ENCODE peak calls at places on chromosome 1, in nine cellular contexts. G, Y, L, U, P, N, S, T and F are unnamed samples.
A peak's percentile ranks its signal among the peaks of the same experiment; 100 is the strongest.

GRCh38 chr1:31782066-31782762 is 18.1 kb upstream of the ADGRB2 start:
- DNase-seq in G (no peak), Y (no peak), L (no peak), U (no peak), P (no peak), N (peak; percentile 57), S (peak; percentile 81), T (no peak), F (no peak)

GRCh38 chr1:32801096-32801713 is 16.0 kb downstream of the YARS1 start:
- DNase-seq in G (no peak), Y (no peak), L (peak; percentile 90), U (peak; percentile 93), P (no peak), N (no peak), S (no peak), T (no peak), F (peak; percentile 50)

GRCh38 chr1:162070094-162070748 is 730 bp downstream of the NOS1AP start:
- DNase-seq in G (peak; percentile 42), Y (no peak), L (no peak), U (no peak), P (no peak), N (peak; percentile 37), S (peak; percentile 28), T (peak; percentile 53), F (no peak)

GRCh38 chr1:206589206-206589605 is 23.1 kb downstream of the EIF2D start:
- DNase-seq in G (no peak), Y (no peak), L (peak; percentile 97), U (peak; percentile 96), P (no peak), N (peak; percentile 30), S (no peak), T (no peak), F (peak; percentile 96)

GRCh38 chr1:219174672-219175564 is 1.2 kb downstream of the LYPLAL1 start:
- DNase-seq in G (no peak), Y (peak; percentile 25), L (peak; percentile 90), U (peak; percentile 95), P (no peak), N (peak; percentile 25), S (peak; percentile 23), T (peak; percentile 46), F (peak; percentile 86)

GRCh38 chr1:61428146-61428545 is 296.8 kb downstream of the TM2D1 start:
- DNase-seq in G (no peak), Y (no peak), L (no peak), U (peak; percentile 28), P (no peak), N (no peak), S (no peak), T (no peak), F (no peak)

GRCh38 chr1:184792450-184792969 is 37.9 kb upstream of the EDEM3 start:
- DNase-seq in G (peak; percentile 94), Y (peak; percentile 92), L (peak; percentile 99), U (peak; percentile 99), P (peak; percentile 91), N (peak; percentile 57), S (peak; percentile 19), T (peak; percentile 89), F (peak; percentile 95)

GRCh38 chr1:1440941-1441888 is 5.7 kb downstream of the VWA1 start:
- DNase-seq in G (peak; percentile 61), Y (peak; percentile 51), L (no peak), U (peak; percentile 20), P (no peak), N (peak; percentile 69), S (peak; percentile 72), T (peak; percentile 68), F (peak; percentile 36)

GRCh38 chr1:89605692-89606091 is 27.2 kb upstream of the LRRC8C start:
- DNase-seq in G (no peak), Y (no peak), L (peak; percentile 55), U (peak; percentile 72), P (no peak), N (no peak), S (peak; percentile 57), T (no peak), F (peak; percentile 83)

GRCh38 chr1:115515270-115515669 is 126.5 kb upstream of the VANGL1 start:
- DNase-seq in G (no peak), Y (no peak), L (no peak), U (no peak), P (no peak), N (no peak), S (no peak), T (no peak), F (no peak)

GRCh38 chr1:88394958-88395357 is 289.1 kb upstream of the PKN2 start:
- DNase-seq in G (no peak), Y (peak; percentile 19), L (no peak), U (no peak), P (no peak), N (no peak), S (peak; percentile 22), T (no peak), F (no peak)

GRCh38 chr1:151579436-151580225 is 32.2 kb upstream of the SNX27 start:
- DNase-seq in G (no peak), Y (no peak), L (peak; percentile 82), U (peak; percentile 83), P (no peak), N (no peak), S (no peak), T (no peak), F (peak; percentile 25)

GRCh38 chr1:8122477-8123407 is 96.6 kb upstream of the ERRFI1 start:
- DNase-seq in G (no peak), Y (no peak), L (peak; percentile 85), U (peak; percentile 79), P (no peak), N (peak; percentile 69), S (no peak), T (no peak), F (peak; percentile 93)

GRCh38 chr1:83130886-83131691 is 867.8 kb downstream of the TTLL7 start:
- DNase-seq in G (no peak), Y (no peak), L (no peak), U (no peak), P (no peak), N (no peak), S (no peak), T (no peak), F (no peak)

GRCh38 chr1:40806240-40806639 is 22.7 kb downstream of the KCNQ4 start:
- DNase-seq in G (no peak), Y (no peak), L (no peak), U (no peak), P (no peak), N (no peak), S (no peak), T (no peak), F (no peak)

GRCh38 chr1:59714966-59715365 is 99.8 kb upstream of the HOOK1 start:
- DNase-seq in G (no peak), Y (no peak), L (no peak), U (peak; percentile 39), P (no peak), N (no peak), S (no peak), T (no peak), F (no peak)

GRCh38 chr1:78651247-78651646 is 1.6 kb downstream of the IFI44 start:
- DNase-seq in G (no peak), Y (peak; percentile 88), L (peak; percentile 13), U (peak; percentile 39), P (no peak), N (no peak), S (no peak), T (no peak), F (no peak)

GRCh38 chr1:33612877-33613487 is 140.5 kb downstream of the ZSCAN20 start:
- DNase-seq in G (peak; percentile 61), Y (peak; percentile 78), L (peak; percentile 64), U (peak; percentile 45), P (peak; percentile 65), N (peak; percentile 84), S (peak; percentile 88), T (peak; percentile 59), F (peak; percentile 68)

GRCh38 chr1:109517337-109517736 is 7.8 kb upstream of the AMIGO1 start:
- DNase-seq in G (no peak), Y (no peak), L (no peak), U (no peak), P (no peak), N (no peak), S (no peak), T (no peak), F (no peak)

DNA sequence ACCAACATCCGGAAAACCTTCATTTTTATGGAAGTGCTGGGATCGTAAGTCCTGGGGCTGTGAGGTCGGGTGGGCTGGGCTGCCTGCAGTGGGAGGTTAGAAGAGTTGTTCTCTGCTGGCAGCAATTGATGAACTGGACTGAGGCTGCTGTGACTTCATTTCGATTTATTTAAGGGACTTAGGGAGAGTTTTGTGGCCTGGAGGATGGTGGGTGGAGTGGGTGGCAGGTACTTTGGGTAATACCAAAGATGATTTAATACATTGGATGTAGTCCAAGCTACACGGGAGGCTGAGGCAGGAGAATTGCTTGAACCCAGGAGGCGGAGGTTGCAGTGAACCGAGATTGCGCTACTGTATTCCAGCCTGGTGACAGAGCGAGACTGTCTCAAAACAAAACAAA is 11.5 kb downstream of the CAMK1G start:
- DNase-seq in G (no peak), Y (no peak), L (no peak), U (no peak), P (no peak), N (no peak), S (no peak), T (no peak), F (no peak)
- TF ChIP-seq CTCF in G (no peak), Y (no peak), L (no peak), U (no peak), P (no peak), N (no peak), S (no peak), T (no peak), F (no peak)

GRCh38 chr1:112397051-112397471 is 1.0 kb downstream of the CTTNBP2NL start:
- DNase-seq in G (no peak), Y (no peak), L (no peak), U (no peak), P (no peak), N (no peak), S (no peak), T (no peak), F (no peak)
- H3K4me3 ChIP-seq in G (peak overlapping the region; percentile 95), Y (peak overlapping the region; percentile 99), L (peak overlapping the region; percentile 85), U (peak overlapping the region; percentile 95), P (peak overlapping the region; percentile 98), N (peak overlapping the region; percentile 89), S (peak overlapping the region; percentile 66), T (peak overlapping the region; percentile 99), F (peak overlapping the region; percentile 98)

DNA sequence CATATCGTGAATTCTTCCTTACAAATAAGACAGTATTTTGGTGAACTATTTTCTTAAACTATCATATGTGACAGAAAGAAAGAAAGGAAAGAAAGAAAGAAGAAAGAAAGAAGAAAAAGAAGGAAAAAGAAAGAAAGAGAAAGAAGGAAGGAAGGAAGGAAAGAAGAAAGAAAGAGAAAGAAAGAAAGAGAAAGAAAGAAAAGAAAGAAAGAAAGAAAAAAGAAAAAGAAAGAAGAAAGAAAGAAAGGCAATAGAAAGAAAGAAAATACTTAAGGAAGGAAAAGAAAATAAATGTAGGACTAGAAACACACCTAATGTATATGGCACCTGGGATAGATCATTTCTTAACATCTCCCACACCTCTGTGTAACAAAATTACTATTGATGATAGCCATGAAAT is 120.4 kb downstream of the PLA2G4A start:
- DNase-seq in G (no peak), Y (no peak), L (no peak), U (no peak), P (no peak), N (no peak), S (no peak), T (no peak), F (no peak)
- TF ChIP-seq CTCF in G (no peak), Y (no peak), L (no peak), U (no peak), P (no peak), N (no peak), S (no peak), T (no peak), F (no peak)

DNA sequence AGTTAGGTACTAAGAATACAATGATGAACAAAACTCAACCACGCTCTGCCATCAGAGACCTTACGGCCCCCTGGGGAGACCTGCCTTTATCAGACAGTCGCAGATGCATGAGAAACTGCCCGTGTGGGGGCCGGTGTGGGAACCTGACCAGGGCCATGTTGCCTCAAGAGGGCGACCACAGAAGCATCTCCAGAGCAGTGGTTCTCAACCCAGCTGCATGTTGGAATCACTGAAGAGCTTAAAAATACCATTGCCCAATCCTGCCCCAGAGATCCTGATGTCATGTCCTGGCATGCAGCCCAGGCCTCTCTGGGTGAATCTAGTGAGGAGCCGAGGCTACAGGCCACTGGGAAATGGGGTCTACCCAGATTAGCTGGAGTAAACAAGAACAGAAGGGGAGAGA is 108.7 kb downstream of the PRDM2 start:
- DNase-seq in G (no peak), Y (peak; percentile 73), L (peak; percentile 65), U (peak; percentile 18), P (no peak), N (no peak), S (peak; percentile 41), T (peak; percentile 64), F (peak; percentile 57)
- H3K4me3 ChIP-seq in G (no peak overlapping the region), Y (no peak overlapping the region), L (no peak overlapping the region), U (no peak overlapping the region), P (no peak overlapping the region), N (no peak overlapping the region), S (no peak overlapping the region), T (no peak overlapping the region), F (no peak overlapping the region)